ENCODE peak calls at places on chromosomes 12 and 14, in five cellular contexts. P, C, O, Z and Q are unnamed samples. For H3K9me3 and H3K4me1, the result is how much of the 10 kb centered on the place peaks cover.

GRCh38 chr12:42326466-42327226 is 679 bp downstream of the PPHLN1 start:
- DNase-seq in P (peak), C (peak), O (peak), Z (peak), Q (peak)

GRCh38 chr12:110075880-110076279 is 27.6 kb upstream of the C12orf76 start:
- DNase-seq in P (no peak), C (no peak), O (no peak), Z (no peak), Q (no peak)

GRCh38 chr14:73743431-73743931 is 29.3 kb upstream of the PNMA1 start:
- DNase-seq in P (peak), C (no peak), O (no peak), Z (peak), Q (no peak)

GRCh38 chr12:95215925-95216324 is 1.3 kb downstream of the FGD6 start:
- DNase-seq in P (no peak), C (no peak), O (peak), Z (peak), Q (no peak)

GRCh38 chr14:94612580-94613554 is 676 bp downstream of the SERPINA3 start:
- DNase-seq in P (no peak), C (peak), O (peak), Z (no peak), Q (no peak)

GRCh38 chr12:14399871-14400270 is 34.4 kb downstream of the ATF7IP start:
- DNase-seq in P (no peak), C (no peak), O (peak), Z (peak), Q (no peak)

GRCh38 chr12:94649349-94650142 is 811 bp downstream of the TMCC3 start:
- DNase-seq in P (peak), C (peak), O (peak), Z (peak), Q (peak)

GRCh38 chr12:67892289-67892688 is 97.0 kb upstream of the IFNG-AS1 start:
- DNase-seq in P (no peak), C (no peak), O (no peak), Z (no peak), Q (no peak)

GRCh38 chr12:65827827-65828231 is 3.5 kb downstream of the HMGA2 start:
- DNase-seq in P (no peak), C (no peak), O (peak), Z (peak), Q (no peak)

GRCh38 chr12:29226621-29227020 is 77.5 kb downstream of the FAR2 start:
- DNase-seq in P (no peak), C (peak), O (peak), Z (no peak), Q (peak)

GRCh38 chr12:84497819-84498218 is 414.8 kb downstream of the SLC6A15 start:
- DNase-seq in P (no peak), C (no peak), O (peak), Z (peak), Q (no peak)

GRCh38 chr12:59173696-59174095 is 253.4 kb upstream of the LRIG3 start:
- DNase-seq in P (no peak), C (no peak), O (peak), Z (no peak), Q (no peak)

GRCh38 chr14:70189678-70190077 is 927 bp upstream of the SLC8A3 start:
- DNase-seq in P (no peak), C (peak), O (no peak), Z (no peak), Q (no peak)

GRCh38 chr14:21771671-21772070 is 98.1 kb upstream of the OR4E1 start:
- DNase-seq in P (no peak), C (peak), O (no peak), Z (no peak), Q (peak)

GRCh38 chr12:14410841-14411569 is 45.5 kb downstream of the ATF7IP start:
- DNase-seq in P (no peak), C (no peak), O (peak), Z (peak), Q (peak)

GRCh38 chr12:16220120-16220519 is 57.4 kb downstream of the SLC15A5 start:
- DNase-seq in P (no peak), C (no peak), O (no peak), Z (no peak), Q (no peak)

GRCh38 chr14:71006200-71006563 is 98.9 kb downstream of the PCNX1 start:
- DNase-seq in P (no peak), C (no peak), O (peak), Z (no peak), Q (no peak)

GRCh38 chr12:52876371-52876770 is 27.6 kb upstream of the KRT78 start:
- DNase-seq in P (no peak), C (no peak), O (no peak), Z (no peak), Q (no peak)

GRCh38 chr12:12582895-12583303 is 20.2 kb upstream of the DUSP16 start:
- DNase-seq in P (peak), C (peak), O (peak), Z (no peak), Q (peak)

GRCh38 chr14:60590907-60591510 is 58.3 kb downstream of the SIX1 start:
- DNase-seq in P (no peak), C (no peak), O (peak), Z (no peak), Q (no peak)

GRCh38 chr14:72172597-72172996 is 240.4 kb downstream of the RGS6 start:
- DNase-seq in P (no peak), C (no peak), O (no peak), Z (no peak), Q (no peak)

GRCh38 chr14:74347795-74348100 is 523 bp upstream of the VRTN start:
- DNase-seq in P (no peak), C (no peak), O (no peak), Z (no peak), Q (peak)

GRCh38 chr12:117861691-117862090 is 107.1 kb downstream of the KSR2 start:
- DNase-seq in P (no peak), C (no peak), O (no peak), Z (no peak), Q (no peak)

GRCh38 chr12:113235976-113236375 is 14.7 kb downstream of the TPCN1 start:
- DNase-seq in P (no peak), C (no peak), O (no peak), Z (no peak), Q (no peak)

GRCh38 chr14:53549956-53550355 is 396.8 kb upstream of the DDHD1 start:
- DNase-seq in P (no peak), C (peak), O (no peak), Z (peak), Q (no peak)

GRCh38 chr14:79576434-79576833 is 634.9 kb downstream of the DIO2 start:
- DNase-seq in P (no peak), C (no peak), O (no peak), Z (no peak), Q (no peak)

GRCh38 chr12:4859478-4860210 is 50.1 kb upstream of the KCNA1 start:
- DNase-seq in P (no peak), C (no peak), O (no peak), Z (no peak), Q (no peak)

GRCh38 chr14:24196071-24197061 is 1.1 kb upstream of the TM9SF1 start:
- DNase-seq in P (no peak), C (peak), O (peak), Z (peak), Q (no peak)

GRCh38 chr14:71165121-71165574 is 257.9 kb downstream of the PCNX1 start:
- DNase-seq in P (peak), C (peak), O (peak), Z (no peak), Q (peak)

GRCh38 chr12:49580572-49581535 is 12.9 kb upstream of the MCRS1 start:
- DNase-seq in P (peak), C (peak), O (peak), Z (peak), Q (peak)

GRCh38 chr14:104563742-104564615 is 15.6 kb upstream of the C14orf180 start:
- DNase-seq in P (peak), C (peak), O (peak), Z (peak), Q (peak)

GRCh38 chr14:23352506-23353432 is at the start of gene SLC22A17:
- DNase-seq in P (peak), C (peak), O (peak), Z (peak), Q (no peak)

GRCh38 chr12:130686511-130686981 is 29.6 kb downstream of the RIMBP2 start:
- DNase-seq in P (no peak), C (no peak), O (no peak), Z (no peak), Q (no peak)

GRCh38 chr12:3278681-3279414 is 201.7 kb downstream of the TSPAN9 start:
- DNase-seq in P (no peak), C (no peak), O (peak), Z (no peak), Q (no peak)

GRCh38 chr14:104547998-104548700 is 31.4 kb upstream of the C14orf180 start:
- DNase-seq in P (no peak), C (no peak), O (no peak), Z (no peak), Q (no peak)

GRCh38 chr14:70822706-70823185 is 13.4 kb upstream of the MAP3K9 start:
- DNase-seq in P (peak), C (peak), O (peak), Z (no peak), Q (peak)

GRCh38 chr12:120370343-120371243 is 1.6 kb upstream of the MSI1 start:
- DNase-seq in P (no peak), C (no peak), O (no peak), Z (no peak), Q (no peak)

GRCh38 chr14:75604979-75605825 is 26.8 kb downstream of the FLVCR2 start:
- DNase-seq in P (peak), C (peak), O (no peak), Z (peak), Q (no peak)

GRCh38 chr12:126189856-126190255 is 1124.6 kb downstream of the AACS start:
- DNase-seq in P (no peak), C (no peak), O (no peak), Z (no peak), Q (no peak)

GRCh38 chr14:64137657-64138290 is 156.4 kb downstream of the ESR2 start:
- DNase-seq in P (peak), C (no peak), O (peak), Z (peak), Q (no peak)

DNA sequence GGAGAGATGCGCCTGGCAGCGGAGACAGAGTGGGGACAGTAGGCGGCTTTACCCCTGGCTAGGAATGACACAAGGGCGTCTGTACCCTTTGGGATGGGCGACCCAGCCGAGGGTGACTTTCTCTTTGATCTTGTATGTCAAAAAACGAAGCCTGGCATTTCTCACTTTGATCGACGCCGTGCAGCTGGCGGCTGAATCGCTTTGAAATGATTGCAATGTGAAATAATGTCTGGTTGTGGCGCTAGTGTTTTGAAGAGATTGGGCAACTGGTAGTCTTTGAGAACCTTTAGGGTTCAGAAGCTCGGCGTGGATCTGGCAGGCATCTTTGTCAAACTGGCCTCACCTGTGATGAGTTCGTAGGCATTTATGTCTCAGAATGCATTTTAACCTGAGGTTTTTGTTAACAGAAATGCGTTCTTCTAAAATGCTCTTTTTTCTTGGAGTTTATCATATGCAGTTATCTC is 992 bp downstream of the ATF1 start:
- DNase-seq in P (peak), C (peak), O (peak), Z (peak), Q (no peak)
- H2AFZ ChIP-seq in P (peak), C (peak), O (peak), Z (peak), Q (peak)

GRCh38 chr14:33191855-33192254 is 253.2 kb downstream of the NPAS3 start:
- DNase-seq in P (no peak), C (no peak), O (no peak), Z (no peak), Q (no peak)
- H3K9me3 ChIP-seq in P (under half), C (under half), O (under half), Z (under half), Q (under half)

GRCh38 chr12:11499802-11500201 is 104.4 kb upstream of the PRB2 start:
- DNase-seq in P (no peak), C (no peak), O (no peak), Z (no peak), Q (no peak)

GRCh38 chr12:11497438-11497837 is 102.1 kb upstream of the PRB2 start:
- DNase-seq in P (no peak), C (no peak), O (no peak), Z (no peak), Q (no peak)

GRCh38 chr12:11497995-11498394 is 102.6 kb upstream of the PRB2 start:
- DNase-seq in P (no peak), C (no peak), O (no peak), Z (no peak), Q (no peak)

GRCh38 chr12:11500222-11500860 is 105.0 kb upstream of the PRB2 start:
- DNase-seq in P (peak), C (peak), O (peak), Z (peak), Q (no peak)

GRCh38 chr12:11500861-11501230 is 105.5 kb upstream of the PRB2 start:
- DNase-seq in P (no peak), C (no peak), O (no peak), Z (no peak), Q (no peak)
- H3K4me1 ChIP-seq in P (under half), C (under half), O (under half), Z (under half), Q (under half)

DNA sequence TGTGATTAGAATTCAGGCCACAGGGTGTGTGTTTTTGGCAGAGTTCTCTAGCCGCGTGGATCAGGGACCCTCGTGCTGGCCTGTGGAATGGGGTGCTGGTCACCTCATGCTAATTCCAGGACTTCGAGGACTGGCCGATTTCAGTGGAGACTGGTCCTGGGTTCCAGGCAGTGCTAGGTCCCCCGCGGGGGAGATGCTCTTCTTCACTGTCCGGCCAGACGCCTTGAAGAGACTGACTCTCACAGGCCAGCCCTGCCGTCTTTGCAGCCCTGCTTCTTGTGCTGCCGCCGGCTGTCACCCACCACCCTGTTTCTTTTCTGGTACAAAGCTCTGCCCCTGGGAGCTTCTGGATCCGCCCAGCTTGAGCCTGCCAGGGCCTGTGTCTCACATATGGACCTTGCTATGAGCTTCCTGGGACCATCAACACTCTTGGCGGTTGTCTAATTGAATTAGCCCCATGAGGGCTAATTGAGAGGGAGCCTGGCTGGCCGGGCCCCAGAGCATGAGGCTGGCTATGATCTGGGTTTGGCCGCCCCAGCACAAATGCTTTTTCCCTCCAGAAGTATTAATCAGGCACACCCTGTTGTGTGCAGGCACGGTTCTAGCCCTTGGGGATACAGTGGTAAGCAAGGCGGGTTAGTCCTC is 8.2 kb downstream of the MLXIP start:
- DNase-seq in P (no peak), C (no peak), O (no peak), Z (no peak), Q (no peak)
- H2AFZ ChIP-seq in P (no peak), C (no peak), O (no peak), Z (no peak), Q (no peak)

GRCh38 chr14:101410126-101410525 is 151.2 kb upstream of the DIO3 start:
- DNase-seq in P (no peak), C (no peak), O (no peak), Z (no peak), Q (no peak)
- H3K9me3 ChIP-seq in P (under half), C (under half), O (under half), Z (under half), Q (under half)